ENCODE peak calls at places on chromosomes 5 and 9, in nine cellular contexts. One of them, this sample, is unnamed.

GRCh38 chr9:16361118-16361517 is 509.4 kb downstream of the BNC2 start:
- DNase-seq in SJSA1: no peak
- DNase-seq in dorsolateral prefrontal cortex: no peak
- DNase-seq in cardiac muscle cell: no peak
- DNase-seq in spleen: no peak
- DNase-seq in nephron progenitor cell: no peak
- DNase-seq in NCI-H2081: no peak
- DNase-seq in HL-60: no peak
- DNase-seq in RPMI7951: no peak
- DNase-seq in this sample: no peak

GRCh38 chr5:112757468-112758208 is 20.0 kb downstream of the APC start:
- DNase-seq in NCI-H2081: peak; percentile 43
- DNase-seq in RPMI7951: peak; percentile 56
- DNase-seq in SJSA1: peak; percentile 66
- DNase-seq in HL-60: peak; percentile 11
- DNase-seq in dorsolateral prefrontal cortex: no peak
- DNase-seq in spleen: no peak
- DNase-seq in cardiac muscle cell: peak; percentile 56
- DNase-seq in nephron progenitor cell: no peak
- DNase-seq in this sample: peak; percentile 29

GRCh38 chr9:100505564-100506159 is 32.7 kb downstream of the TMEFF1 start:
- DNase-seq in nephron progenitor cell: peak; percentile 60
- DNase-seq in HL-60: peak; percentile 65
- DNase-seq in dorsolateral prefrontal cortex: peak; percentile 57
- DNase-seq in NCI-H2081: no peak
- DNase-seq in SJSA1: peak; percentile 33
- DNase-seq in cardiac muscle cell: peak; percentile 60
- DNase-seq in RPMI7951: peak; percentile 65
- DNase-seq in spleen: peak; percentile 69
- DNase-seq in this sample: no peak

GRCh38 chr5:181114284-181114843 is 16.6 kb downstream of the OR2V1 start:
- DNase-seq in RPMI7951: no peak
- DNase-seq in nephron progenitor cell: no peak
- DNase-seq in NCI-H2081: no peak
- DNase-seq in SJSA1: no peak
- DNase-seq in HL-60: no peak
- DNase-seq in dorsolateral prefrontal cortex: no peak
- DNase-seq in spleen: no peak
- DNase-seq in cardiac muscle cell: no peak
- DNase-seq in this sample: no peak

GRCh38 chr9:19998153-19998552 is 209.3 kb upstream of the SLC24A2 start:
- DNase-seq in RPMI7951: peak; percentile 43
- DNase-seq in HL-60: peak; percentile 1
- DNase-seq in SJSA1: no peak
- DNase-seq in NCI-H2081: no peak
- DNase-seq in dorsolateral prefrontal cortex: no peak
- DNase-seq in spleen: no peak
- DNase-seq in nephron progenitor cell: no peak
- DNase-seq in cardiac muscle cell: no peak
- DNase-seq in this sample: no peak

GRCh38 chr5:179907570-179908324 is at the start of gene TBC1D9B:
- DNase-seq in RPMI7951: peak; percentile 62
- DNase-seq in dorsolateral prefrontal cortex: peak; percentile 45
- DNase-seq in HL-60: peak; percentile 63
- DNase-seq in SJSA1: peak; percentile 82
- DNase-seq in spleen: peak; percentile 94
- DNase-seq in NCI-H2081: peak; percentile 57
- DNase-seq in cardiac muscle cell: peak; percentile 83
- DNase-seq in nephron progenitor cell: peak; percentile 71
- DNase-seq in this sample: peak; percentile 10

GRCh38 chr5:33840927-33841547 is 50.8 kb downstream of the ADAMTS12 start:
- DNase-seq in nephron progenitor cell: no peak
- DNase-seq in NCI-H2081: no peak
- DNase-seq in cardiac muscle cell: no peak
- DNase-seq in RPMI7951: no peak
- DNase-seq in SJSA1: no peak
- DNase-seq in HL-60: no peak
- DNase-seq in dorsolateral prefrontal cortex: no peak
- DNase-seq in spleen: no peak
- DNase-seq in this sample: no peak

GRCh38 chr9:104304925-104305324 is 199.1 kb upstream of the OR13F1 start:
- DNase-seq in HL-60: no peak
- DNase-seq in cardiac muscle cell: no peak
- DNase-seq in NCI-H2081: no peak
- DNase-seq in SJSA1: no peak
- DNase-seq in nephron progenitor cell: no peak
- DNase-seq in dorsolateral prefrontal cortex: no peak
- DNase-seq in spleen: no peak
- DNase-seq in RPMI7951: no peak
- DNase-seq in this sample: no peak

GRCh38 chr5:173103411-173103810 is 40.9 kb upstream of the BNIP1 start:
- DNase-seq in spleen: no peak
- DNase-seq in nephron progenitor cell: no peak
- DNase-seq in RPMI7951: no peak
- DNase-seq in NCI-H2081: no peak
- DNase-seq in HL-60: no peak
- DNase-seq in dorsolateral prefrontal cortex: no peak
- DNase-seq in cardiac muscle cell: no peak
- DNase-seq in SJSA1: no peak
- DNase-seq in this sample: no peak

This sample was measured in smooth muscle cell of the brain vasculature.